ENCODE peak calls at places on chromosomes 1 and 21, in ten cellular contexts. One of them, this sample, is unnamed. For H3K27me3, the result is how much of the 10 kb centered on the place peaks cover.

GRCh38 chr1:60847855-60848582 is 234.3 kb upstream of the NFIA start:
- DNase-seq in esophagus muscularis mucosa: no peak
- DNase-seq in tibial nerve: no peak
- DNase-seq in ovary: no peak
- DNase-seq in K562: no peak
- DNase-seq in suprapubic skin: no peak
- DNase-seq in transverse colon: no peak
- DNase-seq in stomach: no peak
- DNase-seq in upper lobe of left lung: no peak
- DNase-seq in HepG2: no peak
- DNase-seq in this sample: no peak

GRCh38 chr1:78254517-78254916 is 208.8 kb downstream of the GIPC2 start:
- DNase-seq in esophagus muscularis mucosa: no peak
- DNase-seq in tibial nerve: no peak
- DNase-seq in ovary: no peak
- DNase-seq in K562: no peak
- DNase-seq in suprapubic skin: no peak
- DNase-seq in transverse colon: no peak
- DNase-seq in stomach: no peak
- DNase-seq in upper lobe of left lung: no peak
- DNase-seq in HepG2: no peak
- DNase-seq in this sample: no peak

GRCh38 chr1:102732927-102733326 is 375.4 kb downstream of the COL11A1 start:
- DNase-seq in esophagus muscularis mucosa: no peak
- DNase-seq in tibial nerve: no peak
- DNase-seq in ovary: no peak
- DNase-seq in K562: no peak
- DNase-seq in suprapubic skin: no peak
- DNase-seq in transverse colon: no peak
- DNase-seq in stomach: no peak
- DNase-seq in upper lobe of left lung: no peak
- DNase-seq in HepG2: no peak
- DNase-seq in this sample: no peak

GRCh38 chr1:92184632-92185031 is 33.1 kb upstream of the C1orf146 start:
- DNase-seq in esophagus muscularis mucosa: no peak
- DNase-seq in tibial nerve: no peak
- DNase-seq in ovary: no peak
- DNase-seq in K562: no peak
- DNase-seq in suprapubic skin: no peak
- DNase-seq in transverse colon: no peak
- DNase-seq in stomach: no peak
- DNase-seq in upper lobe of left lung: no peak
- DNase-seq in HepG2: no peak
- DNase-seq in this sample: no peak

GRCh38 chr1:204931768-204932572 is 61.3 kb downstream of the NFASC start:
- DNase-seq in esophagus muscularis mucosa: no peak
- DNase-seq in tibial nerve: no peak
- DNase-seq in ovary: no peak
- DNase-seq in K562: no peak
- DNase-seq in suprapubic skin: no peak
- DNase-seq in transverse colon: no peak
- DNase-seq in stomach: no peak
- DNase-seq in upper lobe of left lung: no peak
- DNase-seq in HepG2: no peak
- DNase-seq in this sample: no peak

GRCh38 chr1:4585216-4585615 is 69.2 kb upstream of the AJAP1 start:
- DNase-seq in esophagus muscularis mucosa: no peak
- DNase-seq in tibial nerve: no peak
- DNase-seq in ovary: no peak
- DNase-seq in K562: peak
- DNase-seq in suprapubic skin: no peak
- DNase-seq in transverse colon: no peak
- DNase-seq in stomach: no peak
- DNase-seq in upper lobe of left lung: no peak
- DNase-seq in HepG2: no peak
- DNase-seq in this sample: no peak

GRCh38 chr1:68962711-68963110 is 465.8 kb upstream of the DEPDC1 start:
- DNase-seq in esophagus muscularis mucosa: no peak
- DNase-seq in tibial nerve: no peak
- DNase-seq in ovary: no peak
- DNase-seq in K562: no peak
- DNase-seq in suprapubic skin: no peak
- DNase-seq in transverse colon: no peak
- DNase-seq in stomach: no peak
- DNase-seq in upper lobe of left lung: no peak
- DNase-seq in HepG2: no peak
- DNase-seq in this sample: no peak

GRCh38 chr21:41507521-41508414 is at the start of gene TMPRSS2:
- DNase-seq in esophagus muscularis mucosa: no peak
- DNase-seq in tibial nerve: no peak
- DNase-seq in ovary: no peak
- DNase-seq in K562: no peak
- DNase-seq in suprapubic skin: no peak
- DNase-seq in transverse colon: peak
- DNase-seq in stomach: peak
- DNase-seq in upper lobe of left lung: peak
- DNase-seq in HepG2: no peak
- DNase-seq in this sample: no peak

GRCh38 chr1:186304982-186305949 is 69.8 kb downstream of the TPR start:
- DNase-seq in esophagus muscularis mucosa: no peak
- DNase-seq in tibial nerve: no peak
- DNase-seq in ovary: no peak
- DNase-seq in K562: peak
- DNase-seq in suprapubic skin: no peak
- DNase-seq in transverse colon: no peak
- DNase-seq in stomach: no peak
- DNase-seq in upper lobe of left lung: no peak
- DNase-seq in HepG2: peak
- DNase-seq in this sample: no peak

GRCh38 chr1:85428471-85429077 is 36.4 kb downstream of the DDAH1 start:
- DNase-seq in esophagus muscularis mucosa: no peak
- DNase-seq in tibial nerve: no peak
- DNase-seq in ovary: no peak
- DNase-seq in K562: no peak
- DNase-seq in suprapubic skin: no peak
- DNase-seq in transverse colon: no peak
- DNase-seq in stomach: no peak
- DNase-seq in upper lobe of left lung: no peak
- DNase-seq in HepG2: no peak
- DNase-seq in this sample: no peak

GRCh38 chr1:167146903-167147539 is 53.1 kb downstream of the STYXL2 start:
- DNase-seq in esophagus muscularis mucosa: no peak
- DNase-seq in tibial nerve: no peak
- DNase-seq in ovary: no peak
- DNase-seq in K562: no peak
- DNase-seq in suprapubic skin: no peak
- DNase-seq in transverse colon: no peak
- DNase-seq in stomach: no peak
- DNase-seq in upper lobe of left lung: no peak
- DNase-seq in HepG2: no peak
- DNase-seq in this sample: no peak

GRCh38 chr1:210233495-210234253 is 1.1 kb downstream of the SERTAD4 start:
- DNase-seq in esophagus muscularis mucosa: peak
- DNase-seq in tibial nerve: no peak
- DNase-seq in ovary: peak
- DNase-seq in K562: peak
- DNase-seq in suprapubic skin: no peak
- DNase-seq in transverse colon: peak
- DNase-seq in stomach: peak
- DNase-seq in upper lobe of left lung: peak
- DNase-seq in HepG2: no peak
- DNase-seq in this sample: peak

GRCh38 chr1:45002650-45003645 is 8.2 kb downstream of the HECTD3 start:
- DNase-seq in esophagus muscularis mucosa: peak
- DNase-seq in tibial nerve: no peak
- DNase-seq in ovary: no peak
- DNase-seq in K562: no peak
- DNase-seq in suprapubic skin: no peak
- DNase-seq in transverse colon: no peak
- DNase-seq in stomach: no peak
- DNase-seq in upper lobe of left lung: no peak
- DNase-seq in HepG2: no peak
- DNase-seq in this sample: no peak

GRCh38 chr21:31725202-31725840 is 6.6 kb downstream of the SCAF4 start:
- DNase-seq in esophagus muscularis mucosa: no peak
- DNase-seq in tibial nerve: no peak
- DNase-seq in ovary: no peak
- DNase-seq in K562: no peak
- DNase-seq in suprapubic skin: no peak
- DNase-seq in transverse colon: no peak
- DNase-seq in stomach: no peak
- DNase-seq in upper lobe of left lung: no peak
- DNase-seq in HepG2: no peak
- DNase-seq in this sample: no peak

GRCh38 chr1:28668191-28668955 is at the start of gene GMEB1:
- DNase-seq in esophagus muscularis mucosa: peak
- DNase-seq in tibial nerve: peak
- DNase-seq in ovary: peak
- DNase-seq in K562: peak
- DNase-seq in suprapubic skin: peak
- DNase-seq in transverse colon: peak
- DNase-seq in stomach: peak
- DNase-seq in upper lobe of left lung: peak
- DNase-seq in HepG2: peak
- DNase-seq in this sample: peak

GRCh38 chr21:35203093-35204021 is 154.3 kb upstream of the RUNX1 start:
- DNase-seq in esophagus muscularis mucosa: no peak
- DNase-seq in tibial nerve: no peak
- DNase-seq in ovary: no peak
- DNase-seq in K562: no peak
- DNase-seq in suprapubic skin: no peak
- DNase-seq in transverse colon: no peak
- DNase-seq in stomach: no peak
- DNase-seq in upper lobe of left lung: no peak
- DNase-seq in HepG2: no peak
- DNase-seq in this sample: no peak

GRCh38 chr1:26078286-26079177 is 11.1 kb upstream of the TRIM63 start:
- DNase-seq in esophagus muscularis mucosa: no peak
- DNase-seq in tibial nerve: no peak
- DNase-seq in ovary: no peak
- DNase-seq in K562: no peak
- DNase-seq in suprapubic skin: no peak
- DNase-seq in transverse colon: peak
- DNase-seq in stomach: no peak
- DNase-seq in upper lobe of left lung: no peak
- DNase-seq in HepG2: no peak
- DNase-seq in this sample: no peak

GRCh38 chr1:95384570-95384969 is 150.6 kb downstream of the RWDD3 start:
- DNase-seq in esophagus muscularis mucosa: no peak
- DNase-seq in tibial nerve: no peak
- DNase-seq in ovary: no peak
- DNase-seq in K562: peak
- DNase-seq in suprapubic skin: no peak
- DNase-seq in transverse colon: no peak
- DNase-seq in stomach: no peak
- DNase-seq in upper lobe of left lung: no peak
- DNase-seq in HepG2: peak
- DNase-seq in this sample: no peak

GRCh38 chr1:153649137-153649866 is 9.2 kb upstream of the SNAPIN start:
- DNase-seq in esophagus muscularis mucosa: no peak
- DNase-seq in tibial nerve: no peak
- DNase-seq in ovary: no peak
- DNase-seq in K562: peak
- DNase-seq in suprapubic skin: peak
- DNase-seq in transverse colon: no peak
- DNase-seq in stomach: peak
- DNase-seq in upper lobe of left lung: no peak
- DNase-seq in HepG2: no peak
- DNase-seq in this sample: no peak
- TF ChIP-seq POLR2A in esophagus muscularis mucosa: no peak
- TF ChIP-seq POLR2A in tibial nerve: no peak
- TF ChIP-seq POLR2A in ovary: no peak
- TF ChIP-seq POLR2A in K562: no peak
- TF ChIP-seq POLR2A in suprapubic skin: no peak
- TF ChIP-seq POLR2A in transverse colon: no peak
- TF ChIP-seq POLR2A in stomach: no peak
- TF ChIP-seq POLR2A in upper lobe of left lung: no peak
- TF ChIP-seq POLR2A in HepG2: no peak
- TF ChIP-seq POLR2A in this sample: no peak

DNA sequence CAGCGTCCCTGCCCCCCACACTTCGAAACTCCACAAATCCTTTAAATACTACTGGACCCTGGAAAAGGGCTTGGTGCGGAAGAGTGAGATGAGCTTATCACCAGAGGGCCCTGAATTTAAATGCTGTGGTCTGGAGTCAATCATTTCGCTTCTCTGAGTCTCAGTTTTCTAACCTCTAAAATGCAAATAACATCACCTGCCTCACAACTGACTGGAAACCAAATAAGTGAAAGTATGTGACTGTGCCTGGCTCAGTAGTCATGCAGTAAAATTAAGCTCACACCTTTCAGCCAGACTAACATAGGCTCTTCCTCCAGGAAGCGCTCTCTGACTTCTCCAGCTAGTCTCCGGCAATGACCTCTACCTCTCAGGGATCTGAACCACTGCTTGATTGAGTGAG is 4.2 kb downstream of the GJA4 start:
- DNase-seq in esophagus muscularis mucosa: no peak
- DNase-seq in tibial nerve: no peak
- DNase-seq in ovary: no peak
- DNase-seq in K562: no peak
- DNase-seq in suprapubic skin: no peak
- DNase-seq in transverse colon: no peak
- DNase-seq in stomach: no peak
- DNase-seq in upper lobe of left lung: no peak
- DNase-seq in HepG2: no peak
- DNase-seq in this sample: no peak
- H3K27me3 ChIP-seq in esophagus muscularis mucosa: under half
- H3K27me3 ChIP-seq in tibial nerve: under half
- H3K27me3 ChIP-seq in ovary: under half
- H3K27me3 ChIP-seq in K562: half or more
- H3K27me3 ChIP-seq in suprapubic skin: under half
- H3K27me3 ChIP-seq in transverse colon: under half
- H3K27me3 ChIP-seq in stomach: under half
- H3K27me3 ChIP-seq in upper lobe of left lung: under half
- H3K27me3 ChIP-seq in HepG2: under half
- H3K27me3 ChIP-seq in this sample: under half

GRCh38 chr1:212629450-212630158 is 21.0 kb downstream of the ATF3 start:
- DNase-seq in esophagus muscularis mucosa: no peak
- DNase-seq in tibial nerve: no peak
- DNase-seq in ovary: no peak
- DNase-seq in K562: no peak
- DNase-seq in suprapubic skin: peak
- DNase-seq in transverse colon: no peak
- DNase-seq in stomach: no peak
- DNase-seq in upper lobe of left lung: no peak
- DNase-seq in HepG2: no peak
- DNase-seq in this sample: no peak
- TF ChIP-seq EP300 in esophagus muscularis mucosa: no peak
- TF ChIP-seq EP300 in tibial nerve: no peak
- TF ChIP-seq EP300 in ovary: no peak
- TF ChIP-seq EP300 in K562: no peak
- TF ChIP-seq EP300 in suprapubic skin: no peak
- TF ChIP-seq EP300 in transverse colon: no peak
- TF ChIP-seq EP300 in stomach: no peak
- TF ChIP-seq EP300 in upper lobe of left lung: no peak
- TF ChIP-seq EP300 in HepG2: no peak
- TF ChIP-seq EP300 in this sample: no peak

DNA sequence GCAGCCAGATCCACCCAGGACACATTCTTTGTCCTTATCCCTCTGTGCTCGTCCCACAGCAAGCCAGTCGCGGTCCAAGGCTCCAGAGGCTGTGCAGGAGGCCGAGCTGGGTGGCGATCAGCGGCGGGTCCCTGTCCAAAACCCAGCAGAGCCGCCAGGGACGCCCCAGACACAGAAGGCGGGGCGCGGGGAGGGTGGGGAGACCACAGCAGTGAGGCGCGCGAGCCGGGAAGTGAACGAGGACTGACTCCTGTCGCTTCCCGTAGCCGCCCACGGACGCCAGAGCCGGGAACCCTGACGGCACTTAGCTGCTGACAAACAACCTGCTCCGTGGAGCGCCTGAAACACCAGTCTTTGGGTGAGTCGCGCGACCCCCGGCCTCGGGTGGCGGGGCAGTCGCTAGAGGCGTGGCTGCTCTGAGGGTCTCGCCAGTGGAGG is at the start of gene LGALS8:
- DNase-seq in esophagus muscularis mucosa: peak
- DNase-seq in tibial nerve: peak
- DNase-seq in ovary: peak
- DNase-seq in K562: peak
- DNase-seq in suprapubic skin: peak
- DNase-seq in transverse colon: peak
- DNase-seq in stomach: peak
- DNase-seq in upper lobe of left lung: peak
- DNase-seq in HepG2: peak
- DNase-seq in this sample: peak
- TF ChIP-seq POLR2A in esophagus muscularis mucosa: peak
- TF ChIP-seq POLR2A in tibial nerve: no peak
- TF ChIP-seq POLR2A in ovary: peak
- TF ChIP-seq POLR2A in K562: peak
- TF ChIP-seq POLR2A in suprapubic skin: no peak
- TF ChIP-seq POLR2A in transverse colon: peak
- TF ChIP-seq POLR2A in stomach: no peak
- TF ChIP-seq POLR2A in upper lobe of left lung: no peak
- TF ChIP-seq POLR2A in HepG2: peak
- TF ChIP-seq POLR2A in this sample: peak

This sample was measured in sigmoid colon.